ENCODE peak calls at places on chromosomes 1 and 21, in eight cellular contexts. U, D, F, O, H, R, Q and C are unnamed samples.

GRCh38 chr1:2415337-2415736 is 3.0 kb upstream of the PEX10 start:
- DNase-seq in O (no peak), U (no peak), F (no peak), H (peak; percentile 29), Q (no peak), D (no peak), R (no peak), C (no peak)

GRCh38 chr1:246450485-246451251 is 56.4 kb downstream of the SMYD3 start:
- DNase-seq in O (no peak), Q (peak; percentile 15), U (no peak), H (no peak), D (no peak), R (no peak), F (peak; percentile 29), C (no peak)

GRCh38 chr1:220426989-220427388 is 100.9 kb upstream of the MARK1 start:
- DNase-seq in Q (no peak), O (no peak), R (no peak), D (no peak), H (no peak), U (no peak), F (no peak), C (no peak)

GRCh38 chr21:29105218-29105617 is 25.2 kb upstream of the MAP3K7CL start:
- DNase-seq in O (no peak), Q (peak; percentile 37), F (no peak), H (no peak), U (no peak), D (no peak), R (peak; percentile 60), C (no peak)

GRCh38 chr1:37588939-37589338 is 6.8 kb downstream of the GNL2 start:
- DNase-seq in F (no peak), O (no peak), D (no peak), H (no peak), Q (no peak), U (no peak), R (no peak), C (no peak)

GRCh38 chr1:220113136-220113695 is 19.3 kb downstream of the IARS2 start:
- DNase-seq in U (no peak), F (no peak), H (no peak), Q (peak; percentile 26), O (no peak), D (no peak), R (no peak), C (no peak)

GRCh38 chr1:4658643-4659042 is 4.2 kb downstream of the AJAP1 start:
- DNase-seq in H (no peak), Q (no peak), O (no peak), F (no peak), D (no peak), R (no peak), U (no peak), C (no peak)

GRCh38 chr1:209890606-209891330 is 47.2 kb upstream of the SYT14 start:
- DNase-seq in Q (no peak), H (no peak), F (no peak), R (no peak), O (no peak), D (no peak), U (no peak), C (no peak)

GRCh38 chr1:242211254-242212022 is 212.5 kb upstream of the MAP1LC3C start:
- DNase-seq in R (no peak), F (no peak), U (no peak), H (no peak), D (no peak), O (no peak), Q (no peak), C (no peak)

GRCh38 chr1:22627331-22627730 is 9.1 kb upstream of the C1QA start:
- DNase-seq in D (no peak), O (no peak), Q (no peak), U (no peak), H (no peak), F (no peak), R (no peak), C (no peak)

GRCh38 chr1:25780318-25781129 is 19.5 kb upstream of the SELENON start:
- DNase-seq in F (no peak), H (no peak), R (no peak), U (no peak), O (peak; percentile 43), Q (no peak), D (no peak), C (no peak)

GRCh38 chr1:28927442-28928305 is 13.3 kb downstream of the EPB41 start:
- DNase-seq in U (peak; percentile 62), H (no peak), F (no peak), Q (no peak), O (no peak), R (no peak), D (no peak), C (no peak)

GRCh38 chr1:27887215-27888035 is 15.1 kb downstream of the THEMIS2 start:
- DNase-seq in O (no peak), U (peak; percentile 84), Q (no peak), H (no peak), F (no peak), R (no peak), D (no peak), C (peak; percentile 16)

GRCh38 chr1:12485231-12486172 is 132.5 kb downstream of the DHRS3 start:
- DNase-seq in U (no peak), Q (no peak), H (no peak), F (no peak), O (no peak), R (no peak), D (no peak), C (no peak)

GRCh38 chr1:27035344-27035743 is 22.7 kb upstream of the TENT5B start:
- DNase-seq in D (no peak), H (no peak), F (no peak), R (no peak), U (no peak), Q (no peak), O (no peak), C (no peak)

GRCh38 chr1:46413596-46413985 is 19.5 kb downstream of the FAAH start:
- DNase-seq in Q (no peak), U (no peak), O (no peak), D (no peak), F (peak; percentile 8), H (peak; percentile 29), R (no peak), C (peak; percentile 26)

GRCh38 chr1:172342584-172343245 is 77.8 kb upstream of the C1orf105 start:
- DNase-seq in D (no peak), U (no peak), O (no peak), H (no peak), F (no peak), Q (no peak), R (no peak), C (no peak)